ENCODE peak calls at places on chromosomes 7 and 10, in four cellular contexts. One of them, this sample, is unnamed.

GRCh38 chr10:100109670-100110069 is 28.0 kb upstream of the CPN1 start:
- DNase-seq in ascending aorta: no peak
- DNase-seq in H7: no peak
- DNase-seq in activated CD8-positive, alpha-beta T cell treated with anti-CD3 and anti-CD28 coated beads, Interleukin-2, amount 10 ng/mL, durations not matched to agents 7 days and 5 days: no peak
- DNase-seq in this sample: no peak

GRCh38 chr7:31058122-31058521 is 6.0 kb downstream of the ADCYAP1R1 start:
- DNase-seq in ascending aorta: no peak
- DNase-seq in activated CD8-positive, alpha-beta T cell treated with anti-CD3 and anti-CD28 coated beads, Interleukin-2, amount 10 ng/mL, durations not matched to agents 7 days and 5 days: no peak
- DNase-seq in H7: no peak
- DNase-seq in this sample: no peak

GRCh38 chr7:99098824-99099498 is 44.9 kb downstream of the SMURF1 start:
- DNase-seq in activated CD8-positive, alpha-beta T cell treated with anti-CD3 and anti-CD28 coated beads, Interleukin-2, amount 10 ng/mL, durations not matched to agents 7 days and 5 days: no peak
- DNase-seq in H7: peak
- DNase-seq in ascending aorta: no peak
- DNase-seq in this sample: no peak

GRCh38 chr7:51065766-51066165 is 250.8 kb downstream of the COBL start:
- DNase-seq in ascending aorta: no peak
- DNase-seq in H7: no peak
- DNase-seq in activated CD8-positive, alpha-beta T cell treated with anti-CD3 and anti-CD28 coated beads, Interleukin-2, amount 10 ng/mL, durations not matched to agents 7 days and 5 days: no peak
- DNase-seq in this sample: no peak

GRCh38 chr10:4663162-4663992 is 162.6 kb upstream of the AKR1E2 start:
- DNase-seq in activated CD8-positive, alpha-beta T cell treated with anti-CD3 and anti-CD28 coated beads, Interleukin-2, amount 10 ng/mL, durations not matched to agents 7 days and 5 days: no peak
- DNase-seq in H7: no peak
- DNase-seq in ascending aorta: peak
- DNase-seq in this sample: no peak

GRCh38 chr7:140562921-140563600 is 77.6 kb downstream of the DENND2A start:
- DNase-seq in activated CD8-positive, alpha-beta T cell treated with anti-CD3 and anti-CD28 coated beads, Interleukin-2, amount 10 ng/mL, durations not matched to agents 7 days and 5 days: no peak
- DNase-seq in ascending aorta: no peak
- DNase-seq in H7: peak
- DNase-seq in this sample: peak

GRCh38 chr10:7480742-7481381 is 70.0 kb upstream of the SFMBT2 start:
- DNase-seq in ascending aorta: no peak
- DNase-seq in activated CD8-positive, alpha-beta T cell treated with anti-CD3 and anti-CD28 coated beads, Interleukin-2, amount 10 ng/mL, durations not matched to agents 7 days and 5 days: peak
- DNase-seq in H7: no peak
- DNase-seq in this sample: no peak

GRCh38 chr10:96073722-96074121 is 30.3 kb downstream of the CCNJ start:
- DNase-seq in ascending aorta: no peak
- DNase-seq in H7: no peak
- DNase-seq in activated CD8-positive, alpha-beta T cell treated with anti-CD3 and anti-CD28 coated beads, Interleukin-2, amount 10 ng/mL, durations not matched to agents 7 days and 5 days: no peak
- DNase-seq in this sample: no peak

GRCh38 chr10:31615129-31615528 is 296.1 kb downstream of the ZEB1 start:
- DNase-seq in H7: no peak
- DNase-seq in ascending aorta: no peak
- DNase-seq in activated CD8-positive, alpha-beta T cell treated with anti-CD3 and anti-CD28 coated beads, Interleukin-2, amount 10 ng/mL, durations not matched to agents 7 days and 5 days: no peak
- DNase-seq in this sample: no peak

GRCh38 chr10:89426230-89426868 is 12.0 kb downstream of the IFIT5 start:
- DNase-seq in ascending aorta: no peak
- DNase-seq in H7: peak
- DNase-seq in activated CD8-positive, alpha-beta T cell treated with anti-CD3 and anti-CD28 coated beads, Interleukin-2, amount 10 ng/mL, durations not matched to agents 7 days and 5 days: no peak
- DNase-seq in this sample: peak

GRCh38 chr7:95596183-95597135 is at the start of gene PDK4:
- DNase-seq in ascending aorta: peak
- DNase-seq in H7: peak
- DNase-seq in activated CD8-positive, alpha-beta T cell treated with anti-CD3 and anti-CD28 coated beads, Interleukin-2, amount 10 ng/mL, durations not matched to agents 7 days and 5 days: no peak
- DNase-seq in this sample: no peak

GRCh38 chr10:129491123-129491734 is 24.2 kb downstream of the MGMT start:
- DNase-seq in H7: no peak
- DNase-seq in ascending aorta: no peak
- DNase-seq in activated CD8-positive, alpha-beta T cell treated with anti-CD3 and anti-CD28 coated beads, Interleukin-2, amount 10 ng/mL, durations not matched to agents 7 days and 5 days: no peak
- DNase-seq in this sample: no peak